ENCODE peak calls at places on chromosomes 4 and X, in five cellular contexts. J is psoas muscle, H is left ventricle myocardium inferior, M is lower lobe of right lung, I is K562. Y is an unnamed sample.
A peak's percentile ranks its signal among the peaks of the same experiment; 100 is the strongest.

GRCh38 chrX:154056739-154057367 is 37.2 kb upstream of the IRAK1 start:
- DNase-seq in H (no peak), M (no peak), J (no peak), I (no peak), Y (no peak)

GRCh38 chr4:53064609-53065008 is 202.5 kb downstream of the RASL11B start:
- DNase-seq in H (no peak), M (no peak), J (no peak), I (no peak), Y (no peak)

GRCh38 chr4:183011213-183011907 is 87.7 kb upstream of the WWC2 start:
- DNase-seq in M (no peak), H (no peak), J (no peak), I (no peak), Y (no peak)

GRCh38 chr4:55132775-55133174 is 7.4 kb upstream of the KDR start:
- DNase-seq in H (no peak), J (no peak), I (no peak), M (no peak), Y (no peak)

GRCh38 chr4:154741877-154742851 is 1.6 kb upstream of the LRAT start:
- DNase-seq in M (no peak), J (no peak), I (no peak), H (no peak), Y (no peak)

GRCh38 chr4:2267320-2267811 is 5.5 kb upstream of the MXD4 start:
- DNase-seq in J (peak; percentile 51), M (no peak), H (no peak), I (peak; percentile 79), Y (no peak)

GRCh38 chr4:114512595-114513295 is 85.9 kb upstream of the UGT8 start:
- DNase-seq in M (no peak), H (no peak), J (no peak), I (no peak), Y (no peak)

GRCh38 chr4:145907363-145907762 is 31.3 kb downstream of the ZNF827 start:
- DNase-seq in H (no peak), I (no peak), M (no peak), J (peak; percentile 36), Y (no peak)

GRCh38 chr4:174522183-174523002 is at the start of gene HPGD:
- DNase-seq in I (peak; percentile 30), M (peak; percentile 88), J (peak; percentile 74), H (peak; percentile 37), Y (no peak)

GRCh38 chrX:12013220-12013619 is 125.1 kb upstream of the FRMPD4 start:
- DNase-seq in J (no peak), H (no peak), I (no peak), M (no peak), Y (no peak)

GRCh38 chr4:84681488-84682274 is 98.8 kb downstream of the CDS1 start:
- DNase-seq in I (no peak), M (no peak), J (no peak), H (no peak), Y (no peak)

GRCh38 chrX:72245461-72246089 is 6.7 kb upstream of the ERCC6L start:
- DNase-seq in I (peak; percentile 67), H (peak; percentile 24), J (peak; percentile 69), M (peak; percentile 48), Y (no peak)

GRCh38 chrX:95346854-95347253 is 1337.8 kb upstream of the DIAPH2 start:
- DNase-seq in H (no peak), I (no peak), J (no peak), M (no peak), Y (no peak)

GRCh38 chr4:127698789-127699200 is 31.4 kb upstream of the SLC25A31 start:
- DNase-seq in J (no peak), M (no peak), I (no peak), H (no peak), Y (no peak)

GRCh38 chrX:73850124-73851013 is 287.4 kb downstream of the CHIC1 start:
- DNase-seq in H (no peak), J (peak; percentile 77), I (peak; percentile 13), M (no peak), Y (no peak)

GRCh38 chr4:28966982-28967381 is 1753.2 kb upstream of the PCDH7 start:
- DNase-seq in M (no peak), I (no peak), H (no peak), J (no peak), Y (no peak)

GRCh38 chr4:155722816-155723499 is 35.9 kb upstream of the GUCY1B1 start:
- DNase-seq in M (no peak), I (no peak), J (no peak), H (no peak), Y (no peak)

GRCh38 chr4:152257601-152258066 is 278.3 kb downstream of the FBXW7 start:
- DNase-seq in H (no peak), I (no peak), M (no peak), J (no peak), Y (no peak)

GRCh38 chr4:56844817-56845580 is 23.5 kb upstream of the SPINK2 start:
- DNase-seq in J (no peak), M (no peak), I (no peak), H (no peak), Y (no peak)

GRCh38 chrX:134797390-134797700 is 139.1 kb upstream of the PLAC1 start:
- DNase-seq in H (no peak), M (no peak), J (no peak), I (no peak), Y (no peak)

GRCh38 chr4:7588002-7588401 is 153.3 kb upstream of the PSAPL1 start:
- DNase-seq in M (no peak), J (no peak), I (no peak), H (no peak), Y (no peak)

GRCh38 chr4:163448541-163449203 is 24.9 kb downstream of the TKTL2 start:
- DNase-seq in I (no peak), J (no peak), M (no peak), H (no peak), Y (no peak)

GRCh38 chrX:48854898-48855297 is 19.5 kb upstream of the PCSK1N start:
- DNase-seq in M (no peak), H (no peak), I (no peak), J (no peak), Y (no peak)

GRCh38 chr4:108560624-108561023 is 59.8 kb upstream of the RPL34 start:
- DNase-seq in I (no peak), M (no peak), H (no peak), J (no peak), Y (no peak)

GRCh38 chrX:19840899-19841648 is 46.3 kb downstream of the SH3KBP1 start:
- DNase-seq in M (no peak), H (no peak), J (no peak), I (peak; percentile 7), Y (no peak)

GRCh38 chrX:147174596-147174995 is 360.1 kb upstream of the CXorf51A start:
- DNase-seq in M (no peak), H (no peak), I (no peak), J (no peak), Y (no peak)

GRCh38 chrX:141405878-141406492 is 163.7 kb upstream of the SPANXC start:
- DNase-seq in H (no peak), J (no peak), I (no peak), M (no peak), Y (peak; percentile 37)

GRCh38 chr4:118867311-118868067 is 21.2 kb upstream of the SYNPO2 start:
- DNase-seq in J (no peak), H (no peak), I (no peak), M (no peak), Y (no peak)

GRCh38 chrX:50469206-50469605 is 1.4 kb downstream of the DGKK start:
- DNase-seq in J (peak; percentile 37), I (no peak), M (no peak), H (no peak), Y (no peak)

GRCh38 chr4:38752393-38752961 is 30.3 kb downstream of the TLR10 start:
- DNase-seq in M (no peak), J (no peak), H (no peak), I (no peak), Y (no peak)

GRCh38 chrX:108167211-108167872 is 75.8 kb downstream of the ATG4A start:
- DNase-seq in M (no peak), H (no peak), I (no peak), J (no peak), Y (no peak)

GRCh38 chr4:129342820-129343219 is 246.9 kb downstream of the C4orf33 start:
- DNase-seq in I (no peak), J (no peak), H (no peak), M (no peak), Y (no peak)

GRCh38 chrX:14673764-14674163 is 144.4 kb downstream of the GLRA2 start:
- DNase-seq in I (no peak), J (no peak), H (no peak), M (no peak), Y (peak; percentile 55)

GRCh38 chr4:3645711-3646221 is 113.5 kb upstream of the LRPAP1 start:
- DNase-seq in M (no peak), H (no peak), J (no peak), I (no peak), Y (no peak)

GRCh38 chr4:3648195-3648594 is 116.0 kb upstream of the LRPAP1 start:
- DNase-seq in M (no peak), I (no peak), J (no peak), H (no peak), Y (no peak)

GRCh38 chr4:3644849-3645627 is 112.8 kb upstream of the LRPAP1 start:
- DNase-seq in J (no peak), M (no peak), H (no peak), I (peak; percentile 47), Y (no peak)

GRCh38 chr4:3648731-3649130 is 116.5 kb upstream of the LRPAP1 start:
- DNase-seq in I (no peak), M (no peak), H (no peak), J (no peak), Y (no peak)

GRCh38 chr4:3646280-3646679 is 114.1 kb upstream of the LRPAP1 start:
- DNase-seq in M (no peak), J (no peak), I (no peak), H (no peak), Y (no peak)
- H3K4me1 ChIP-seq in M (no peaks in the 10 kb centered on the region), J (no peaks in the 10 kb centered on the region), I (no peaks in the 10 kb centered on the region), H (no peaks in the 10 kb centered on the region), Y (no peaks in the 10 kb centered on the region)

DNA sequence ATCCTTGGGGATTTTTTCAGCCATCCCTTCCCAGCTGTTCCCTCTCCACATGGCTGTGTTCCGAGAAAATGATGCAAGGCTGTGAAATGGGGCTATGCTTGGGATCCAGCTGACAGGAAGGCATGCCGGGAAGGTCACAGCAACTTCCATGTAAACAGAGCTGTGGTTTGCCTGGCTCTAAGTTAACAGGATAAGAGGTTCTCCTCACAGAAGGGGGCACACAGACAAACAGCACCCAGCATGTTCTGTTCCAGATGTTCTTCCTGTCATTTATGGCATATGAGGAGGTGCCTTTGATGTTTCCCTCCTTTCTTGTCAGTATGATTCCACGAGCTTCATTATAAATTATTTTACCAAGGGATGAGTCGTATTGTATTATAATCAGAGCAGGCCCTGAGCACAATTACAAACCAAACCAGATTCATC is 220.7 kb downstream of the ANTXR2 start:
- DNase-seq in I (no peak), H (peak; percentile 43), J (peak; percentile 47), M (peak; percentile 26), Y (no peak)
- H3K4me3 ChIP-seq in I (no peak overlapping the region), H (no peak overlapping the region), J (no peak overlapping the region), M (no peak overlapping the region), Y (no peak overlapping the region)

DNA sequence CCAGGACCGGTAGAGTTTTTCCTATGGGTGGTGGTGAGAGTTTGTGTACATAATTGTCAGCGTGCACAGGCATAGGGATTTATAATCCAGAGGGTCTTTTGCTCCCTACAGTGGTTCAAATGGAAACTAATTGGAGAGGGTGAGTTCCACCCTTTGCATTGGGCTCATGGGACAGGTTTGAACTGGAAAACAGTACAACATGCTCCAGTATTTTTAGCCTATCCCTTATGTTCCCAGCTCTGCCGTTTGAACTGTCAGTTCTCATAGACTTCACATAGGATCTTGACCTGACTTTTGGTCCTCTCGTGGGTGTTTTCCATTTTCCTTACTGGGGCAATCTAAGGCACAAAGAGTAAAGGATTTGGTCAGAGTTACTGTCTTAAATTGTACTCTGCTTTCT is 31.8 kb downstream of the FHL1 start:
- DNase-seq in I (no peak), M (no peak), H (no peak), J (no peak), Y (no peak)
- H3K4me1 ChIP-seq in I (no peaks in the 10 kb centered on the region), M (no peaks in the 10 kb centered on the region), H (peaks cover 94% of the 10 kb centered on the region), J (peaks cover 36% of the 10 kb centered on the region), Y (peaks cover 14% of the 10 kb centered on the region)

GRCh38 chrX:92213781-92214180 is 434.6 kb downstream of the PCDH11X start:
- DNase-seq in I (no peak), M (no peak), H (no peak), J (no peak), Y (no peak)
- H3K4me3 ChIP-seq in I (no peak overlapping the region), M (no peak overlapping the region), H (no peak overlapping the region), J (no peak overlapping the region), Y (no peak overlapping the region)

Y was measured in RWPE2.